ENCODE peak calls at places on chromosome 22, in eight cellular contexts. B is NCI-H748 treated with DMSO at 0.1 percent for 48 hours; K is islet precursor cell; U is A549; M is fibroblast of lung; H is stimulated activated CD4-positive, alpha-beta T cell treated with anti-CD3 and anti-CD28 coated beads, TNF-alpha, amount 100 ng/mL, for 48 hours; Y is HCT116; A is endothelial cell. C is an unnamed sample.

GRCh38 chr22:31227186-31227585 is 15.1 kb downstream of the LIMK2 start:
- DNase-seq in B (no peak), K (no peak), U (no peak), M (no peak), H (no peak), Y (no peak), A (no peak), C (no peak)

GRCh38 chr22:29391546-29391945 is 3.2 kb upstream of the AP1B1 start:
- DNase-seq in B (no peak), K (no peak), U (no peak), M (no peak), H (no peak), Y (no peak), A (no peak), C (no peak)

GRCh38 chr22:19182472-19183157 is 4.1 kb upstream of the SLC25A1 start:
- DNase-seq in B (no peak), K (no peak), U (no peak), M (no peak), H (no peak), Y (no peak), A (no peak), C (no peak)

GRCh38 chr22:39439170-39439569 is 17.6 kb upstream of the MGAT3 start:
- DNase-seq in B (no peak), K (no peak), U (no peak), M (peak; percentile 61), H (no peak), Y (no peak), A (no peak), C (no peak)

GRCh38 chr22:50184004-50184461 is 1.7 kb upstream of the TRABD start:
- DNase-seq in B (no peak), K (no peak), U (no peak), M (peak; percentile 51), H (no peak), Y (no peak), A (no peak), C (no peak)

GRCh38 chr22:30778261-30778660 is 83.6 kb downstream of the OSBP2 start:
- DNase-seq in B (no peak), K (no peak), U (no peak), M (no peak), H (no peak), Y (no peak), A (no peak), C (no peak)

GRCh38 chr22:39995346-39996252 is 845 bp downstream of the FAM83F start:
- DNase-seq in B (no peak), K (peak; percentile 63), U (no peak), M (no peak), H (no peak), Y (no peak), A (no peak), C (no peak)

GRCh38 chr22:44686873-44687600 is 15.0 kb upstream of the PRR5 start:
- DNase-seq in B (no peak), K (no peak), U (no peak), M (peak; percentile 57), H (no peak), Y (no peak), A (no peak), C (no peak)

GRCh38 chr22:40517631-40518030 is 118.9 kb downstream of the MRTFA start:
- DNase-seq in B (no peak), K (no peak), U (no peak), M (no peak), H (no peak), Y (no peak), A (no peak), C (peak; percentile 97)

C was measured in HAP-1.